ENCODE peak calls at places on chromosome 16, in ten cellular contexts. R is T-helper 2 cell; E is germinal center; Y is activated CD4-positive, alpha-beta T cell treated with anti-CD3 and anti-CD28 coated beads for 36 hours; A is cardiac fibroblast; W is astrocyte of the spinal cord; P is psoas muscle; X is pancreas; L is GOT3; D is activated T-cell treated with anti-CD3 and anti-CD28 coated beads, Interleukin-2, amount 50 U/mL, for 48 hours. M is an unnamed sample.

GRCh38 chr16:17343028-17343427 is 127.7 kb downstream of the XYLT1 start:
- DNase-seq in R (no peak), E (peak), Y (peak), A (no peak), W (no peak), P (no peak), X (no peak), L (no peak), D (peak), M (no peak)

GRCh38 chr16:1929105-1929504 is 10.9 kb upstream of the HS3ST6 start:
- DNase-seq in R (no peak), E (peak), Y (peak), A (peak), W (no peak), P (no peak), X (no peak), L (no peak), D (no peak), M (no peak)

GRCh38 chr16:75580-76501 is 2.2 kb upstream of the MPG start:
- DNase-seq in R (no peak), E (no peak), Y (peak), A (peak), W (peak), P (peak), X (peak), L (no peak), D (no peak), M (peak)

GRCh38 chr16:709651-710499 is 4.3 kb upstream of the FBXL16 start:
- DNase-seq in R (no peak), E (no peak), Y (no peak), A (peak), W (peak), P (no peak), X (peak), L (peak), D (no peak), M (no peak)

GRCh38 chr16:12869681-12870427 is 31.5 kb upstream of the SHISA9 start:
- DNase-seq in R (no peak), E (no peak), Y (no peak), A (no peak), W (no peak), P (no peak), X (no peak), L (no peak), D (no peak), M (no peak)

GRCh38 chr16:4521971-4522623 is 16.5 kb downstream of the CDIP1 start:
- DNase-seq in R (no peak), E (no peak), Y (no peak), A (peak), W (peak), P (peak), X (no peak), L (no peak), D (no peak), M (no peak)

GRCh38 chr16:57807252-57807967 is 5.1 kb upstream of the KIFC3 start:
- DNase-seq in R (no peak), E (no peak), Y (no peak), A (no peak), W (peak), P (peak), X (no peak), L (no peak), D (no peak), M (no peak)

GRCh38 chr16:82924075-82924854 is 297.5 kb downstream of the CDH13 start:
- DNase-seq in R (no peak), E (no peak), Y (peak), A (no peak), W (no peak), P (no peak), X (no peak), L (no peak), D (no peak), M (no peak)

GRCh38 chr16:60686824-60687223 is 1349.4 kb downstream of the CDH8 start:
- DNase-seq in R (no peak), E (no peak), Y (no peak), A (no peak), W (no peak), P (no peak), X (no peak), L (no peak), D (no peak), M (no peak)

GRCh38 chr16:11131706-11132105 is 124.3 kb downstream of the SOCS1 start:
- DNase-seq in R (no peak), E (no peak), Y (no peak), A (no peak), W (no peak), P (no peak), X (no peak), L (no peak), D (no peak), M (no peak)

GRCh38 chr16:64910351-64910750 is 211.5 kb downstream of the CDH11 start:
- DNase-seq in R (no peak), E (no peak), Y (no peak), A (peak), W (peak), P (peak), X (peak), L (no peak), D (no peak), M (no peak)

GRCh38 chr16:22318690-22319358 is 21.6 kb downstream of the POLR3E start:
- DNase-seq in R (peak), E (peak), Y (peak), A (peak), W (no peak), P (peak), X (peak), L (no peak), D (peak), M (peak)

GRCh38 chr16:67156146-67156844 is 3.4 kb downstream of the TRADD start:
- DNase-seq in R (no peak), E (no peak), Y (no peak), A (no peak), W (no peak), P (no peak), X (no peak), L (no peak), D (no peak), M (no peak)

GRCh38 chr16:55710466-55710865 is 54.7 kb downstream of the SLC6A2 start:
- DNase-seq in R (no peak), E (no peak), Y (no peak), A (no peak), W (no peak), P (no peak), X (no peak), L (no peak), D (no peak), M (no peak)

GRCh38 chr16:89085755-89086154 is 7.9 kb upstream of the ACSF3 start:
- DNase-seq in R (no peak), E (no peak), Y (no peak), A (no peak), W (no peak), P (no peak), X (no peak), L (no peak), D (no peak), M (no peak)

GRCh38 chr16:54286330-54287017 is at the start of gene IRX3:
- DNase-seq in R (no peak), E (no peak), Y (peak), A (peak), W (peak), P (peak), X (peak), L (peak), D (peak), M (peak)

GRCh38 chr16:85126731-85127662 is 14.7 kb upstream of the CIBAR2 start:
- DNase-seq in R (no peak), E (no peak), Y (peak), A (peak), W (peak), P (peak), X (no peak), L (no peak), D (peak), M (no peak)